ENCODE peak calls at places on chromosomes 11 and 22, in five cellular contexts. One of them, this sample, is unnamed.

GRCh38 chr22:50104149-50104548 is 14.3 kb downstream of the MOV10L1 start:
- DNase-seq in right lobe of liver: no peak
- DNase-seq in fibroblast of lung: no peak
- DNase-seq in neural progenitor cell: no peak
- DNase-seq in NB4: peak
- DNase-seq in this sample: no peak

GRCh38 chr22:19043111-19044085 is 78.8 kb downstream of the DGCR2 start:
- DNase-seq in right lobe of liver: peak
- DNase-seq in fibroblast of lung: no peak
- DNase-seq in neural progenitor cell: no peak
- DNase-seq in NB4: no peak
- DNase-seq in this sample: no peak

GRCh38 chr11:89516496-89516895 is 25.3 kb upstream of the NOX4 start:
- DNase-seq in right lobe of liver: no peak
- DNase-seq in fibroblast of lung: no peak
- DNase-seq in neural progenitor cell: no peak
- DNase-seq in NB4: no peak
- DNase-seq in this sample: no peak

GRCh38 chr11:111388842-111389241 is 9.8 kb upstream of the POU2AF1 start:
- DNase-seq in right lobe of liver: no peak
- DNase-seq in fibroblast of lung: no peak
- DNase-seq in neural progenitor cell: no peak
- DNase-seq in NB4: no peak
- DNase-seq in this sample: no peak

GRCh38 chr22:40973144-40973543 is 22.0 kb downstream of the RBX1 start:
- DNase-seq in right lobe of liver: no peak
- DNase-seq in fibroblast of lung: no peak
- DNase-seq in neural progenitor cell: no peak
- DNase-seq in NB4: no peak
- DNase-seq in this sample: no peak

GRCh38 chr11:130472434-130472961 is 24.1 kb downstream of the ADAMTS15 start:
- DNase-seq in right lobe of liver: no peak
- DNase-seq in fibroblast of lung: no peak
- DNase-seq in neural progenitor cell: no peak
- DNase-seq in NB4: no peak
- DNase-seq in this sample: no peak

GRCh38 chr11:106514706-106515105 is 437.2 kb downstream of the AASDHPPT start:
- DNase-seq in right lobe of liver: no peak
- DNase-seq in fibroblast of lung: no peak
- DNase-seq in neural progenitor cell: no peak
- DNase-seq in NB4: no peak
- DNase-seq in this sample: no peak

GRCh38 chr22:28741758-28742561 is at the start of the genes CHEK2 and HSCB:
- DNase-seq in right lobe of liver: peak
- DNase-seq in fibroblast of lung: peak
- DNase-seq in neural progenitor cell: peak
- DNase-seq in NB4: peak
- DNase-seq in this sample: peak

GRCh38 chr11:3340025-3340424 is 38.9 kb downstream of the ZNF195 start:
- DNase-seq in right lobe of liver: no peak
- DNase-seq in fibroblast of lung: peak
- DNase-seq in neural progenitor cell: no peak
- DNase-seq in NB4: no peak
- DNase-seq in this sample: peak

GRCh38 chr11:83079820-83080219 is 8.1 kb upstream of the RAB30 start:
- DNase-seq in right lobe of liver: no peak
- DNase-seq in fibroblast of lung: no peak
- DNase-seq in neural progenitor cell: no peak
- DNase-seq in NB4: no peak
- DNase-seq in this sample: no peak

GRCh38 chr11:105507496-105508254 is 102.2 kb upstream of the GRIA4 start:
- DNase-seq in right lobe of liver: no peak
- DNase-seq in fibroblast of lung: no peak
- DNase-seq in neural progenitor cell: no peak
- DNase-seq in NB4: no peak
- DNase-seq in this sample: no peak

GRCh38 chr11:24760681-24761080 is 263.8 kb downstream of the LUZP2 start:
- DNase-seq in right lobe of liver: no peak
- DNase-seq in fibroblast of lung: no peak
- DNase-seq in neural progenitor cell: no peak
- DNase-seq in NB4: peak
- DNase-seq in this sample: peak

GRCh38 chr11:65426839-65427690 is 4.5 kb downstream of the NEAT1 start:
- DNase-seq in right lobe of liver: peak
- DNase-seq in fibroblast of lung: peak
- DNase-seq in neural progenitor cell: no peak
- DNase-seq in NB4: peak
- DNase-seq in this sample: peak

GRCh38 chr11:697028-697491 is 1.4 kb downstream of the TMEM80 start:
- DNase-seq in right lobe of liver: no peak
- DNase-seq in fibroblast of lung: peak
- DNase-seq in neural progenitor cell: no peak
- DNase-seq in NB4: peak
- DNase-seq in this sample: peak

DNA sequence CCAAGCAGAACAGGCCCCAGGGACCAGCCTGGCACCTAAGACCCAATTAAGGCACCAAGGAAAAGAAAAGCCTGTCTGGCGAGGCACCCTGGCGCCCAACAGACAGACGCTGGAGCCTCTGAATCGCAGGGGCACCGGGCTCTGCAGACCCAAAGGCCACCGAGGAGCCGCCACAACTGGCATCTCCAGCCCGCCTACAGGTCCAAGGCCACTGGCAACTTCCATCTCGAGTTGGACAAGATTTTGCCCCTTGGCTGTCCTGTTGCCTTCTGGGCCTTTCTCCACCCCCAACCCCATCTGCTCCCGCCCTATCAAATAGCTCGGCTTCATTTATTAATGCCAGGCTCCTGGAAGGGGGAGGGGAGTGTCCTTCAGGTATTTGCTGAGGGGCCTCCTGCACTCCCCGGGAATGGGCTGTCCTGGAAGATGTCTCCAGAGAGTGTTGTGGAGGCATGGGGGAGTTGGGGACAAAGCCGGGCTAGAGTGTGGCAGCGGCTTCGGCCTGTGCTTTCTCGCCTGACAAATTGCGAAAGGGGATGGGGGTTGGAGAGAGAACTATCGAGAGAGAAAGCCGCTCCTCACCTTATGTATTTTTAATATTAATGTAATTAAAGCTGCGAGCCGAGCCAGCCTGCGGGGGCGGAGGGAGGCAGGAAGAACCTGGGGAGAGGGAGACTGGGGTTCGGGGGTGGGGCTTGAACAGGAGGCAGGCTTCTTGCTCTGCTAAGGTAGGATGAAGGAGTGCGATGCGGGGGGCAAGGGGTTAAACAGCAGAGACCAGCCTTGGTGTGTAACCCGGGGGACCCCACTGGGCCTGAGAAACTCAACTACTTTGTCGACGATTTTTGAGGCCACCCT is 2.0 kb downstream of the DSCAML1 start:
- DNase-seq in right lobe of liver: no peak
- DNase-seq in fibroblast of lung: no peak
- DNase-seq in neural progenitor cell: no peak
- DNase-seq in NB4: no peak
- DNase-seq in this sample: no peak
- H3K4me3 ChIP-seq in right lobe of liver: no peak
- H3K4me3 ChIP-seq in fibroblast of lung: no peak
- H3K4me3 ChIP-seq in neural progenitor cell: peak
- H3K4me3 ChIP-seq in NB4: no peak
- H3K4me3 ChIP-seq in this sample: no peak

GRCh38 chr11:109937968-109938367 is 155.2 kb upstream of the ZC3H12C start:
- DNase-seq in right lobe of liver: no peak
- DNase-seq in fibroblast of lung: no peak
- DNase-seq in neural progenitor cell: no peak
- DNase-seq in NB4: no peak
- DNase-seq in this sample: no peak

GRCh38 chr11:109934151-109934550 is 159.0 kb upstream of the ZC3H12C start:
- DNase-seq in right lobe of liver: no peak
- DNase-seq in fibroblast of lung: no peak
- DNase-seq in neural progenitor cell: no peak
- DNase-seq in NB4: no peak
- DNase-seq in this sample: no peak

GRCh38 chr11:109940816-109941215 is 152.4 kb upstream of the ZC3H12C start:
- DNase-seq in right lobe of liver: no peak
- DNase-seq in fibroblast of lung: peak
- DNase-seq in neural progenitor cell: no peak
- DNase-seq in NB4: no peak
- DNase-seq in this sample: peak

GRCh38 chr11:109939176-109939810 is 153.9 kb upstream of the ZC3H12C start:
- DNase-seq in right lobe of liver: peak
- DNase-seq in fibroblast of lung: peak
- DNase-seq in neural progenitor cell: peak
- DNase-seq in NB4: peak
- DNase-seq in this sample: peak
- TF ChIP-seq CTCF in right lobe of liver: peak
- TF ChIP-seq CTCF in fibroblast of lung: peak
- TF ChIP-seq CTCF in neural progenitor cell: peak
- TF ChIP-seq CTCF in NB4: peak
- TF ChIP-seq CTCF in this sample: peak

DNA sequence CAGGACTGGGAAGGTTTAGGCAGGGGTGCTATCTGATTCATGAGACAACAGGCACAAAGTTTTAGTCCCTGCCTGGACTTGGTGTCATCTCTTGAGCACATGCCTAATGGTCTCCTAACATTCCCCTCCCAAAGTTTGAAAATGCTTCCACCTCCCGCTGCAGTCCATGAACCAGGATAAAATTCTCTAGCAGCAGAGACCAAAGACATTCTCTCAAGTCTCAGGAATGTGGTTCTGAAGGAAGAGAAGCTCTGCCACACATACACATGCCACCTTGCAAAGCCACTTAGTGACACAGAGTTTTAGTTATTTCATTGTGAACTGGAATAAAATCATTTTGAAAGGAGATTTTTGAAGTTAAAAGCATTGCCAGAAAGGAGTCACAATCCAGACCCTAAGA is 15.5 kb downstream of the OR51B6 start:
- DNase-seq in right lobe of liver: no peak
- DNase-seq in fibroblast of lung: no peak
- DNase-seq in neural progenitor cell: no peak
- DNase-seq in NB4: no peak
- DNase-seq in this sample: peak
- H3K4me3 ChIP-seq in right lobe of liver: no peak
- H3K4me3 ChIP-seq in fibroblast of lung: no peak
- H3K4me3 ChIP-seq in neural progenitor cell: no peak
- H3K4me3 ChIP-seq in NB4: no peak
- H3K4me3 ChIP-seq in this sample: no peak

GRCh38 chr11:70153133-70153727 is 49.9 kb upstream of the FADD start:
- DNase-seq in right lobe of liver: no peak
- DNase-seq in fibroblast of lung: no peak
- DNase-seq in neural progenitor cell: no peak
- DNase-seq in NB4: peak
- DNase-seq in this sample: no peak
- TF ChIP-seq CTCF in right lobe of liver: no peak
- TF ChIP-seq CTCF in fibroblast of lung: no peak
- TF ChIP-seq CTCF in neural progenitor cell: no peak
- TF ChIP-seq CTCF in NB4: no peak
- TF ChIP-seq CTCF in this sample: no peak

DNA sequence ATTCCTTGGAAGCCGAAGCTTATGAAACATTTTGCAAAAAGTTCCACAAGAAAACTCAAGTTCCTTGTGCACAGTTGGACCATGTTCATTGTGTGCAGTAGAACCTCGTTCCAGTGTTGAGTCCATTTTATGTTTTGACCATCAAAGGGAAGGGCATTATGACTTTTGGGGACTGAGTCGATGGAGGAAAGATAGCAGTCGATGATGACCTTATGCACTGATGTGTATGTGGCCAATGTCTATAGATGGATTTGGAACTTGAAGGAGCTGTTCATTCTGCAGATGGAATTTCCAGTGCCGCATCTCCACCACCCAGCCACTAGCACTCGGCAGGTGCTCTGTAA is 71.5 kb upstream of the IGLL5 start:
- DNase-seq in right lobe of liver: no peak
- DNase-seq in fibroblast of lung: no peak
- DNase-seq in neural progenitor cell: no peak
- DNase-seq in NB4: no peak
- DNase-seq in this sample: no peak
- H3K4me3 ChIP-seq in right lobe of liver: no peak
- H3K4me3 ChIP-seq in fibroblast of lung: no peak
- H3K4me3 ChIP-seq in neural progenitor cell: no peak
- H3K4me3 ChIP-seq in NB4: no peak
- H3K4me3 ChIP-seq in this sample: no peak

GRCh38 chr22:30445438-30445936 is 19.9 kb downstream of the MTFP1 start:
- DNase-seq in right lobe of liver: no peak
- DNase-seq in fibroblast of lung: peak
- DNase-seq in neural progenitor cell: no peak
- DNase-seq in NB4: no peak
- DNase-seq in this sample: no peak
- TF ChIP-seq CTCF in right lobe of liver: no peak
- TF ChIP-seq CTCF in fibroblast of lung: no peak
- TF ChIP-seq CTCF in neural progenitor cell: no peak
- TF ChIP-seq CTCF in NB4: no peak
- TF ChIP-seq CTCF in this sample: no peak

GRCh38 chr22:27213291-27213690 is 555.9 kb downstream of the MIAT start:
- DNase-seq in right lobe of liver: no peak
- DNase-seq in fibroblast of lung: no peak
- DNase-seq in neural progenitor cell: no peak
- DNase-seq in NB4: no peak
- DNase-seq in this sample: peak

GRCh38 chr22:27212081-27212480 is 554.7 kb downstream of the MIAT start:
- DNase-seq in right lobe of liver: no peak
- DNase-seq in fibroblast of lung: no peak
- DNase-seq in neural progenitor cell: no peak
- DNase-seq in NB4: no peak
- DNase-seq in this sample: peak

GRCh38 chr22:27213766-27214581 is 556.6 kb downstream of the MIAT start:
- DNase-seq in right lobe of liver: no peak
- DNase-seq in fibroblast of lung: peak
- DNase-seq in neural progenitor cell: no peak
- DNase-seq in NB4: no peak
- DNase-seq in this sample: peak

GRCh38 chr22:27214691-27215090 is 557.3 kb downstream of the MIAT start:
- DNase-seq in right lobe of liver: no peak
- DNase-seq in fibroblast of lung: no peak
- DNase-seq in neural progenitor cell: no peak
- DNase-seq in NB4: no peak
- DNase-seq in this sample: no peak

DNA sequence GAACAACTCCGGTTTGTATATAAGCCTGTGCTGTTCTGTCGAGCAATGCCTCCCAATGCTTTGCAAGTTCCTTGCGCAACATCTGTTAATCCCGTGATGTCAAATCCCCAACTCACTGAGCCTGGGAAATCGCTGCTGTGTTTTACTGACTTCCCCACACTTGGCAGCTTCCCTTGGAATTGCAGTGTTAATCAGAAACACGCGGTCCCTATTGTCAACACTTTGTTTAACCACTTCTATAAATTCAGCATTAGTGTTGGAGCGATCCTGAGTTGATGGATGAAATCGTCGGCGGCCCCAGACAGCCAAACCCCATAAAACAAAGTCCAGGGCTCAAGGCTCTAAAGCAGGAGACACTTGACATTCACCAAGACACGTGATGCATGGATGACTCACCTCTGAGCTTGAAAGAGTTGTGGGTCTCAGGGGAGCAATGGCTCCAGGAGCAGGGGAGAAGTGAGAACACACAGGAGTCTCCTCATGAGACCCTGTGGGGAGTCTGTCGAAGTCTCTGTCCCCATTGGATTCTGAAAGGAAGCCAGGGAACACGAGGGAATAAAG is 555.3 kb downstream of the MIAT start:
- DNase-seq in right lobe of liver: no peak
- DNase-seq in fibroblast of lung: peak
- DNase-seq in neural progenitor cell: peak
- DNase-seq in NB4: peak
- DNase-seq in this sample: peak
- H3K4me3 ChIP-seq in right lobe of liver: no peak
- H3K4me3 ChIP-seq in fibroblast of lung: no peak
- H3K4me3 ChIP-seq in neural progenitor cell: no peak
- H3K4me3 ChIP-seq in NB4: no peak
- H3K4me3 ChIP-seq in this sample: no peak

This sample was measured in fibroblast of pulmonary artery.